ENCODE peak calls at places on chromosomes 6 and 20, in six cellular contexts. One of them, this sample, is unnamed.

GRCh38 chr6:71349976-71350615 is 61.5 kb downstream of the OGFRL1 start:
- DNase-seq in astrocyte of the cerebellum: peak
- DNase-seq in T-cell: no peak
- DNase-seq in NCI-H1092 treated with DMSO at 0.1 percent for 48 hours: no peak
- DNase-seq in hypothalamus: no peak
- DNase-seq in substantia nigra: no peak
- DNase-seq in this sample: no peak

GRCh38 chr6:17565399-17565798 is 34.7 kb upstream of the FAM8A1 start:
- DNase-seq in astrocyte of the cerebellum: no peak
- DNase-seq in T-cell: no peak
- DNase-seq in substantia nigra: no peak
- DNase-seq in NCI-H1092 treated with DMSO at 0.1 percent for 48 hours: no peak
- DNase-seq in hypothalamus: no peak
- DNase-seq in this sample: no peak

GRCh38 chr6:15249371-15250019 is 3.6 kb downstream of the JARID2 start:
- DNase-seq in astrocyte of the cerebellum: no peak
- DNase-seq in T-cell: no peak
- DNase-seq in substantia nigra: no peak
- DNase-seq in hypothalamus: no peak
- DNase-seq in NCI-H1092 treated with DMSO at 0.1 percent for 48 hours: no peak
- DNase-seq in this sample: no peak

GRCh38 chr6:82408952-82409421 is 45.4 kb downstream of the TPBG start:
- DNase-seq in NCI-H1092 treated with DMSO at 0.1 percent for 48 hours: no peak
- DNase-seq in substantia nigra: no peak
- DNase-seq in hypothalamus: no peak
- DNase-seq in astrocyte of the cerebellum: no peak
- DNase-seq in T-cell: no peak
- DNase-seq in this sample: no peak

GRCh38 chr6:123503619-123504018 is 133.1 kb downstream of the TRDN start:
- DNase-seq in NCI-H1092 treated with DMSO at 0.1 percent for 48 hours: no peak
- DNase-seq in hypothalamus: no peak
- DNase-seq in substantia nigra: no peak
- DNase-seq in astrocyte of the cerebellum: no peak
- DNase-seq in T-cell: no peak
- DNase-seq in this sample: no peak

GRCh38 chr6:33162471-33162870 is 29.8 kb downstream of the COL11A2 start:
- DNase-seq in substantia nigra: no peak
- DNase-seq in hypothalamus: no peak
- DNase-seq in astrocyte of the cerebellum: no peak
- DNase-seq in T-cell: no peak
- DNase-seq in NCI-H1092 treated with DMSO at 0.1 percent for 48 hours: no peak
- DNase-seq in this sample: no peak

GRCh38 chr6:159090530-159091306 is 45.9 kb upstream of the TAGAP start:
- DNase-seq in NCI-H1092 treated with DMSO at 0.1 percent for 48 hours: peak
- DNase-seq in hypothalamus: no peak
- DNase-seq in astrocyte of the cerebellum: no peak
- DNase-seq in substantia nigra: no peak
- DNase-seq in T-cell: no peak
- DNase-seq in this sample: no peak

GRCh38 chr6:13296536-13296997 is 31.8 kb downstream of the TBC1D7 start:
- DNase-seq in hypothalamus: no peak
- DNase-seq in NCI-H1092 treated with DMSO at 0.1 percent for 48 hours: no peak
- DNase-seq in substantia nigra: no peak
- DNase-seq in T-cell: no peak
- DNase-seq in astrocyte of the cerebellum: no peak
- DNase-seq in this sample: no peak

GRCh38 chr6:106315765-106316375 is 9.7 kb downstream of the ATG5 start:
- DNase-seq in substantia nigra: no peak
- DNase-seq in NCI-H1092 treated with DMSO at 0.1 percent for 48 hours: no peak
- DNase-seq in T-cell: no peak
- DNase-seq in hypothalamus: no peak
- DNase-seq in astrocyte of the cerebellum: no peak
- DNase-seq in this sample: no peak

GRCh38 chr6:41347349-41348050 is 12.1 kb downstream of the NCR2 start:
- DNase-seq in NCI-H1092 treated with DMSO at 0.1 percent for 48 hours: no peak
- DNase-seq in hypothalamus: no peak
- DNase-seq in T-cell: no peak
- DNase-seq in astrocyte of the cerebellum: no peak
- DNase-seq in substantia nigra: no peak
- DNase-seq in this sample: no peak

GRCh38 chr20:6651561-6651960 is 115.9 kb upstream of the BMP2 start:
- DNase-seq in hypothalamus: no peak
- DNase-seq in NCI-H1092 treated with DMSO at 0.1 percent for 48 hours: no peak
- DNase-seq in substantia nigra: no peak
- DNase-seq in T-cell: no peak
- DNase-seq in astrocyte of the cerebellum: no peak
- DNase-seq in this sample: no peak

GRCh38 chr20:12036142-12036541 is 118.4 kb downstream of the BTBD3 start:
- DNase-seq in astrocyte of the cerebellum: no peak
- DNase-seq in substantia nigra: no peak
- DNase-seq in hypothalamus: no peak
- DNase-seq in T-cell: no peak
- DNase-seq in NCI-H1092 treated with DMSO at 0.1 percent for 48 hours: no peak
- DNase-seq in this sample: no peak

GRCh38 chr6:140766999-140767398 is 1365.7 kb upstream of the GJE1 start:
- DNase-seq in T-cell: no peak
- DNase-seq in hypothalamus: no peak
- DNase-seq in NCI-H1092 treated with DMSO at 0.1 percent for 48 hours: no peak
- DNase-seq in astrocyte of the cerebellum: no peak
- DNase-seq in substantia nigra: no peak
- DNase-seq in this sample: no peak

GRCh38 chr6:44004625-44005506 is 122.4 kb downstream of the MRPL14 start:
- DNase-seq in NCI-H1092 treated with DMSO at 0.1 percent for 48 hours: no peak
- DNase-seq in substantia nigra: no peak
- DNase-seq in astrocyte of the cerebellum: no peak
- DNase-seq in hypothalamus: no peak
- DNase-seq in T-cell: no peak
- DNase-seq in this sample: no peak

GRCh38 chr6:36504982-36505381 is 42.3 kb downstream of the STK38 start:
- DNase-seq in astrocyte of the cerebellum: no peak
- DNase-seq in substantia nigra: no peak
- DNase-seq in hypothalamus: no peak
- DNase-seq in NCI-H1092 treated with DMSO at 0.1 percent for 48 hours: no peak
- DNase-seq in T-cell: no peak
- DNase-seq in this sample: no peak

GRCh38 chr6:121055572-121056163 is 278.6 kb downstream of the TBC1D32 start:
- DNase-seq in substantia nigra: no peak
- DNase-seq in T-cell: no peak
- DNase-seq in astrocyte of the cerebellum: peak
- DNase-seq in hypothalamus: no peak
- DNase-seq in NCI-H1092 treated with DMSO at 0.1 percent for 48 hours: peak
- DNase-seq in this sample: no peak

GRCh38 chr20:11011653-11012052 is 337.9 kb upstream of the JAG1 start:
- DNase-seq in NCI-H1092 treated with DMSO at 0.1 percent for 48 hours: no peak
- DNase-seq in hypothalamus: no peak
- DNase-seq in substantia nigra: no peak
- DNase-seq in T-cell: no peak
- DNase-seq in astrocyte of the cerebellum: no peak
- DNase-seq in this sample: no peak